ENCODE peak calls at places on chromosome 1, in ten cellular contexts. M, S, Z, Q, W, K, P, L, F and H are unnamed samples.

GRCh38 chr1:179767177-179767581 is 24.1 kb downstream of the FAM163A start:
- DNase-seq in L (no peak), K (no peak), F (no peak), W (no peak), M (no peak), P (no peak), S (no peak), Z (no peak), Q (no peak), H (no peak)

GRCh38 chr1:163090321-163090945 is 21.3 kb downstream of the RGS4 start:
- DNase-seq in Q (no peak), K (no peak), L (no peak), M (no peak), S (no peak), F (no peak), W (no peak), P (no peak), Z (no peak), H (no peak)

GRCh38 chr1:208203127-208203847 is 40.9 kb downstream of the PLXNA2 start:
- DNase-seq in P (peak), K (peak), Z (peak), L (peak), F (no peak), S (no peak), M (no peak), Q (no peak), W (peak), H (peak)

GRCh38 chr1:27592191-27592590 is 11.8 kb downstream of the AHDC1 start:
- DNase-seq in W (no peak), P (no peak), Z (no peak), L (no peak), S (no peak), M (no peak), Q (no peak), K (no peak), F (no peak), H (no peak)

GRCh38 chr1:108747128-108747827 is 804 bp downstream of the STXBP3 start:
- DNase-seq in L (peak), W (peak), P (peak), F (peak), Z (peak), Q (peak), K (peak), M (peak), S (no peak), H (peak)

GRCh38 chr1:228823200-228823599 is 87.9 kb downstream of the RHOU start:
- DNase-seq in F (no peak), L (no peak), S (no peak), M (no peak), Q (no peak), W (peak), P (no peak), Z (no peak), K (no peak), H (no peak)

GRCh38 chr1:215188302-215188950 is 105.9 kb downstream of the KCNK2 start:
- DNase-seq in P (no peak), W (no peak), M (no peak), F (no peak), K (no peak), L (no peak), Q (no peak), Z (no peak), S (no peak), H (no peak)

GRCh38 chr1:175005085-175005783 is 5.5 kb downstream of the CACYBP start:
- DNase-seq in P (no peak), S (no peak), M (no peak), Z (no peak), F (no peak), K (no peak), W (no peak), L (no peak), Q (no peak), H (no peak)

GRCh38 chr1:115337276-115337632 is 795 bp downstream of the NGF start:
- DNase-seq in K (no peak), L (peak), S (no peak), M (no peak), Z (peak), F (no peak), P (no peak), Q (no peak), W (no peak), H (peak)

GRCh38 chr1:154779563-154780189 is 90.4 kb downstream of the KCNN3 start:
- DNase-seq in Z (no peak), W (no peak), M (no peak), L (no peak), K (no peak), P (no peak), F (peak), Q (no peak), S (no peak), H (no peak)

GRCh38 chr1:22500476-22500875 is 48.8 kb downstream of the ZBTB40 start:
- DNase-seq in M (no peak), P (peak), K (peak), F (peak), S (no peak), Z (peak), L (peak), Q (no peak), W (peak), H (peak)

GRCh38 chr1:229296541-229296941 is 25.6 kb downstream of the RAB4A start:
- DNase-seq in P (peak), Z (no peak), L (peak), W (no peak), S (no peak), M (no peak), Q (peak), K (no peak), F (no peak), H (no peak)

GRCh38 chr1:234546387-234546704 is 63.6 kb downstream of the IRF2BP2 start:
- DNase-seq in P (no peak), F (no peak), M (no peak), W (no peak), L (no peak), Z (no peak), Q (no peak), S (no peak), K (no peak), H (no peak)

GRCh38 chr1:83761084-83761760 is 237.7 kb downstream of the TTLL7 start:
- DNase-seq in M (peak), S (no peak), W (no peak), K (no peak), F (no peak), P (no peak), Z (no peak), Q (no peak), L (no peak), H (no peak)

GRCh38 chr1:99456536-99456935 is 189.4 kb upstream of the PALMD start:
- DNase-seq in F (no peak), W (no peak), K (no peak), S (no peak), Z (no peak), Q (no peak), M (no peak), L (no peak), P (no peak), H (peak)

GRCh38 chr1:237492359-237492758 is 398.4 kb downstream of the ZP4 start:
- DNase-seq in P (no peak), W (no peak), F (no peak), S (no peak), M (no peak), L (no peak), Q (no peak), Z (no peak), K (no peak), H (no peak)

GRCh38 chr1:109926662-109927300 is 16.1 kb downstream of the CSF1 start:
- DNase-seq in K (no peak), S (no peak), W (no peak), Q (no peak), P (no peak), Z (no peak), F (no peak), L (no peak), M (no peak), H (no peak)

GRCh38 chr1:172466795-172467407 is 23.0 kb upstream of the PIGC start:
- DNase-seq in W (no peak), Z (no peak), S (no peak), F (no peak), L (no peak), K (peak), Q (no peak), P (no peak), M (no peak), H (no peak)

GRCh38 chr1:27293915-27294314 is 28.0 kb upstream of the TMEM222 start:
- DNase-seq in L (no peak), Q (peak), K (no peak), W (no peak), S (no peak), P (no peak), Z (no peak), F (no peak), M (no peak), H (no peak)

GRCh38 chr1:203546274-203546673 is 52.3 kb downstream of the OPTC start:
- DNase-seq in K (no peak), L (no peak), S (no peak), F (no peak), M (no peak), P (no peak), W (no peak), Z (no peak), Q (no peak), H (no peak)

GRCh38 chr1:100921110-100921706 is 25.3 kb downstream of the SLC30A7 start:
- DNase-seq in Z (no peak), M (peak), L (no peak), P (no peak), F (no peak), K (no peak), Q (no peak), S (no peak), W (no peak), H (no peak)

GRCh38 chr1:226778657-226779058 is 39.6 kb upstream of the ITPKB start:
- DNase-seq in W (no peak), M (no peak), F (peak), L (no peak), S (no peak), K (no peak), Z (peak), P (peak), Q (no peak), H (peak)

GRCh38 chr1:52102336-52103013 is 39.4 kb upstream of the ZFYVE9 start:
- DNase-seq in K (no peak), P (no peak), S (no peak), F (no peak), Q (no peak), Z (no peak), W (no peak), L (no peak), M (no peak), H (no peak)

GRCh38 chr1:207793327-207793726 is 41.5 kb downstream of the CD46 start:
- DNase-seq in S (no peak), L (no peak), W (no peak), M (no peak), P (no peak), K (no peak), Q (no peak), Z (no peak), F (no peak), H (no peak)

GRCh38 chr1:163168053-163168452 is 34.7 kb downstream of the RGS5 start:
- DNase-seq in F (no peak), M (no peak), S (no peak), Z (no peak), Q (no peak), K (no peak), L (no peak), W (no peak), P (no peak), H (no peak)

GRCh38 chr1:42186172-42186571 is 21.6 kb upstream of the GUCA2A start:
- DNase-seq in L (no peak), Q (no peak), F (no peak), P (no peak), K (no peak), M (no peak), Z (no peak), W (no peak), S (no peak), H (no peak)
- H3K27ac ChIP-seq in L (no peak), Q (no peak), F (no peak), P (no peak), K (no peak), M (no peak), Z (no peak), W (no peak), S (no peak), H (no peak)

GRCh38 chr1:25765910-25766645 is 33.9 kb upstream of the SELENON start:
- DNase-seq in W (no peak), K (no peak), P (no peak), F (no peak), S (no peak), M (no peak), Q (no peak), Z (no peak), L (no peak), H (no peak)
- H3K27ac ChIP-seq in W (no peak), K (peak), P (peak), F (no peak), S (peak), M (no peak), Q (no peak), Z (peak), L (no peak), H (peak)

DNA sequence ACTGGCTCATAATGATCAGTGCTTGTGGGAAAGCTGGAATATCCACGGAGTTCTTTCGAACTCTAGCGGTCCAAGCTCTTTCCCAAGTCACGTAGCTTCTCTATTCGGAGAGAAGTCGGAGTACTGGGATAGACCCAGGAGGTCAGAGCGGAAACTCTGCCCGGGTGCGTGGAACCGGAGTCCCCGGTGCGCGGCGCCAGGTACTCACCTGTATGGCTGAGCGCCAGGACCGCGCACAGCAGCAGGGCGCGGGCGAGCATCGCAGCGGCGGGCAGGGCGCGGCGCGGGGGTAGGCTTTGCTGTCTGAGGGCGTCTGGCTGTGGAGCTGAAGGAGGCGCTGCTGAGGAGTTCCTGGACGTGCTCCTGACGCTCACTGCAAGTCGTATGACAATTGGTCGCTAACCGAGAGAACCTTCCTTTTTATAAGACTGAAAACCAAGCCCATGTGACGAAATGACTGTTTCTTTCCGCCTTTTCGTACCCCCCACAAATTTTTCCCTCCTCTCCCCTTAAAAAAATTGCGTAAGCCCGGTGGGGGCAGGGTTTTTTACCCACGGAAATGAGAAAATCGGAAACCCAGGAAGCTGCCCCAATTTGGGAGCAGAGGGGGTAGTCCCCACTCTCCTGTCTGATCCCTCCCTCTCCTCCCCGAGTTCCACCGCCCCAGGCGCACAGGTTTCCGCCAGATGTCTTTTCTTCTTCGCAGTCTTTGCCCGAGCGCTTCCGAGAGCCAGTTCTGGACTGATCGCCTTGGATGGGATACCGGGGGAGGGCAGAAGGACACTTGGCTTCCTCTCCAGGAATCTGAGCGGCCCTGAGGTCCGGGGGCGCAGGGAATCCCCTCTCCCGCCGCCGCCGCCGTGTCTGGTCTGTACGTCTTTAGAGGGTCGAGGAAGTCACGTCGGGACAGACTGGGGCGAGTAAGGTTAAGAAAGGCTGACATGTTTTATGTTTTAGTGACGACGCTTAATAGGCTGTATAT is at the start of gene PTGS2:
- DNase-seq in P (peak), K (peak), W (peak), Q (peak), Z (peak), L (peak), S (no peak), M (no peak), F (peak), H (peak)
- H3K27ac ChIP-seq in P (peak), K (peak), W (peak), Q (peak), Z (peak), L (peak), S (no peak), M (no peak), F (peak), H (peak)

GRCh38 chr1:246631426-246631825 is 65.2 kb downstream of the CNST start:
- DNase-seq in Z (no peak), L (no peak), S (no peak), F (no peak), K (no peak), W (no peak), P (no peak), M (no peak), Q (no peak), H (no peak)
- H3K27ac ChIP-seq in Z (no peak), L (no peak), S (no peak), F (no peak), K (no peak), W (no peak), P (no peak), M (no peak), Q (no peak), H (no peak)

GRCh38 chr1:1327291-1327690 is 2.7 kb downstream of the CPTP start:
- DNase-seq in S (no peak), K (no peak), Z (no peak), P (no peak), W (no peak), F (no peak), L (no peak), M (no peak), Q (no peak), H (no peak)
- H3K27ac ChIP-seq in S (no peak), K (no peak), Z (no peak), P (no peak), W (no peak), F (no peak), L (no peak), M (no peak), Q (no peak), H (no peak)

GRCh38 chr1:39508857-39509305 is 17.4 kb downstream of the BMP8A start:
- DNase-seq in Z (no peak), P (no peak), Q (no peak), M (peak), S (no peak), F (peak), L (no peak), W (no peak), K (no peak), H (no peak)
- H3K27ac ChIP-seq in Z (peak), P (no peak), Q (no peak), M (peak), S (no peak), F (no peak), L (no peak), W (no peak), K (no peak), H (no peak)

GRCh38 chr1:9234223-9235122 is at the start of gene H6PD:
- DNase-seq in P (peak), F (peak), Z (peak), Q (peak), L (peak), K (peak), M (peak), W (peak), S (peak), H (peak)

GRCh38 chr1:9235123-9235513 is 544 bp downstream of the H6PD start:
- DNase-seq in W (no peak), M (no peak), P (no peak), F (no peak), S (no peak), K (peak), Z (no peak), Q (no peak), L (no peak), H (peak)

GRCh38 chr1:9235560-9235959 is 986 bp downstream of the H6PD start:
- DNase-seq in W (no peak), P (no peak), Z (no peak), Q (no peak), F (no peak), K (no peak), M (no peak), S (no peak), L (no peak), H (no peak)

GRCh38 chr1:9233241-9233941 is 1.2 kb upstream of the H6PD start:
- DNase-seq in K (peak), W (peak), S (no peak), Q (peak), F (peak), L (peak), Z (peak), M (no peak), P (peak), H (peak)

GRCh38 chr1:9233942-9234222 is 692 bp upstream of the H6PD start:
- DNase-seq in L (no peak), Z (no peak), K (no peak), M (no peak), W (no peak), F (no peak), Q (no peak), P (no peak), S (no peak), H (no peak)
- H3K27ac ChIP-seq in L (peak), Z (peak), K (peak), M (peak), W (peak), F (peak), Q (peak), P (peak), S (peak), H (peak)